ENCODE peak calls at places on chromosome 14, in ten cellular contexts. K is nephron progenitor cell, F is stomach, Q is A549, O is pancreas, C is astrocyte of the spinal cord, J is omental fat pad, E is body of pancreas, P is LNCaP clone FGC, L is HL-60. B is an unnamed sample.
A peak's percentile ranks its signal among the peaks of the same experiment; 100 is the strongest.

GRCh38 chr14:20622816-20623291 is 18.6 kb downstream of the OR6S1 start:
- DNase-seq in K (no peak), F (no peak), Q (no peak), O (no peak), C (no peak), J (no peak), E (no peak), P (no peak), L (no peak), B (no peak)

GRCh38 chr14:53946404-53947400 is 9.9 kb downstream of the BMP4 start:
- DNase-seq in K (peak; percentile 85), F (no peak), Q (no peak), O (no peak), C (peak; percentile 46), J (no peak), E (peak; percentile 32), P (no peak), L (no peak), B (peak; percentile 65)

GRCh38 chr14:93663317-93663716 is 125.0 kb downstream of the PRIMA1 start:
- DNase-seq in K (no peak), F (no peak), Q (no peak), O (no peak), C (no peak), J (no peak), E (no peak), P (no peak), L (no peak), B (no peak)

GRCh38 chr14:75875958-75876357 is 105.8 kb downstream of the TGFB3 start:
- DNase-seq in K (no peak), F (no peak), Q (no peak), O (no peak), C (no peak), J (no peak), E (no peak), P (no peak), L (no peak), B (no peak)

GRCh38 chr14:100296106-100296651 is 10.1 kb downstream of the SLC25A29 start:
- DNase-seq in K (no peak), F (no peak), Q (no peak), O (no peak), C (no peak), J (no peak), E (no peak), P (no peak), L (peak; percentile 62), B (no peak)

GRCh38 chr14:29601559-29602109 is 326.0 kb downstream of the PRKD1 start:
- DNase-seq in K (no peak), F (no peak), Q (no peak), O (no peak), C (no peak), J (no peak), E (no peak), P (no peak), L (no peak), B (no peak)

GRCh38 chr14:69269381-69269780 is 9.4 kb downstream of the GALNT16 start:
- DNase-seq in K (no peak), F (no peak), Q (no peak), O (no peak), C (no peak), J (no peak), E (no peak), P (no peak), L (no peak), B (no peak)

GRCh38 chr14:94038921-94039629 is 12.9 kb downstream of the OTUB2 start:
- DNase-seq in K (no peak), F (no peak), Q (no peak), O (no peak), C (no peak), J (no peak), E (no peak), P (no peak), L (no peak), B (no peak)

GRCh38 chr14:89924224-89924623 is 30.3 kb downstream of the EFCAB11 start:
- DNase-seq in K (no peak), F (no peak), Q (no peak), O (no peak), C (no peak), J (no peak), E (no peak), P (peak; percentile 47), L (no peak), B (no peak)

GRCh38 chr14:61925043-61925442 is 162.8 kb downstream of the SNAPC1 start:
- DNase-seq in K (no peak), F (no peak), Q (peak; percentile 22), O (no peak), C (peak; percentile 45), J (no peak), E (peak; percentile 39), P (no peak), L (no peak), B (peak; percentile 17)

GRCh38 chr14:61925732-61926445 is 163.7 kb downstream of the SNAPC1 start:
- DNase-seq in K (no peak), F (no peak), Q (no peak), O (no peak), C (peak; percentile 16), J (no peak), E (no peak), P (no peak), L (no peak), B (no peak)

GRCh38 chr14:61927015-61927414 is 164.8 kb downstream of the SNAPC1 start:
- DNase-seq in K (no peak), F (no peak), Q (no peak), O (no peak), C (peak; percentile 60), J (no peak), E (no peak), P (no peak), L (no peak), B (no peak)

GRCh38 chr14:61927521-61927920 is 165.3 kb downstream of the SNAPC1 start:
- DNase-seq in K (no peak), F (no peak), Q (peak; percentile 4), O (no peak), C (peak; percentile 63), J (no peak), E (no peak), P (no peak), L (no peak), B (no peak)

DNA sequence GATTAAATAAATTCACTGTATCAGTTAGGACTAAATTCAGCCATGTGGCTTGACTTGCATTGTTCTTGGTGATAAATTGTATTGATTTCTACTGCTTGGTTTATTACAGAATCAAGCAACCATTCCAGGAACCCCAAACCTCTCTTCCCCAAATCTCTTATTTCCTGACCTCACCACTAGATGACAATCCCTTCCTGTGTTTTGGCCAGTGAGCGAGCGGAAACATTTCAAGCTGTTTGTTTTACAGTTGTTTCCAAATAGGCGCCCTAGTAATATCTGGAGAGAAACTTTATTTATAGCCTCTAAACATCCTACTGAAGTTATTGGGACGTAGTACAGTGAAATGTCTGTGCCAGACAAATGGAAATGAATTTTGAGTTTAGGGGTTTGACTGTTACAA is 161.1 kb downstream of the SNAPC1 start:
- DNase-seq in K (no peak), F (no peak), Q (no peak), O (no peak), C (peak; percentile 7), J (no peak), E (peak; percentile 24), P (no peak), L (no peak), B (no peak)
- TF ChIP-seq CTCF in K (no peak), F (no peak), Q (no peak), O (peak; percentile 17), C (peak; percentile 35), J (no peak), E (peak; percentile 32), P (peak; percentile 63), L (no peak), B (no peak)

DNA sequence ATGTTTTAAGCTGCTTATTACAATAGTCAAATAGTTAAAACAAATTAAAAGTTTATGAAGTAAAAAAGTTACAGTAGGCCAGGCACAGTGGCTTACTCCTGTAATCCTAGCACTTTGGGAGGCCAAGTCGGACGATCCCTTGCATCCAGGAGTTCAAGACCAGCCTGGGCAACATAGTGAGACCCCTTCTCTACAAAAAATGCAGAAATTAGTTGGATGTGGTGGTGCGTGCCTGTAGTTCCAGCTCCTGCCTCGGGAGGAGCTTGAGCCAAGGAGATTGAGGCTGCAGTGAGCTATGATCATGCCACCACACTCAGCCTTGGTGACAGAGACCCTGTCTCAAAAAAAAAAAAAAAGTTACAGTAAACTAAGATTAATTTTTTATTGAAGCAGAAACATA is 142.6 kb downstream of the MIPOL1 start:
- DNase-seq in K (no peak), F (no peak), Q (peak; percentile 28), O (no peak), C (no peak), J (no peak), E (no peak), P (no peak), L (no peak), B (no peak)
- TF ChIP-seq CTCF in K (no peak), F (no peak), Q (no peak), O (no peak), C (no peak), J (no peak), E (no peak), P (no peak), L (no peak), B (no peak)

DNA sequence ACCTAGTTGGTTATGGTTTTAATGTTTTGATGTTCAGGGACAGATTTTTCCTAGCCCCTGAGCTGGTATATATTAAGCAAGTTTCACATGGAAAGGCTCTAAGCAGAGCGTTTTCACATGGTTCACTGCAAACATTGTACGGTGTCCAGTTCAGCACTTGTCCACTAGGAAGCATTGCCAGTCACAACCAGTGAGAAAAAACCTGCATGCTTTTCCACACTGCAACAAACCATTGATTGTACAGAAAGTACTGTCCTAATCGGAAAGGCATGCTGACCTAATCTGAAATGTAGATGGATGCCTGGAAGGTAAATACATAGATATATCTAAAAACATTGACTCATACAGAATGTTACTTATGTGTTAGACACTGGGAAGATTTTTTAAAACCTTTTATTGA is 25.0 kb upstream of the NPAS3 start:
- DNase-seq in K (no peak), F (no peak), Q (no peak), O (no peak), C (peak; percentile 39), J (no peak), E (peak; percentile 20), P (no peak), L (no peak), B (no peak)
- TF ChIP-seq CTCF in K (no peak), F (no peak), Q (no peak), O (peak; percentile 14), C (peak; percentile 49), J (no peak), E (peak; percentile 28), P (no peak), L (no peak), B (no peak)

DNA sequence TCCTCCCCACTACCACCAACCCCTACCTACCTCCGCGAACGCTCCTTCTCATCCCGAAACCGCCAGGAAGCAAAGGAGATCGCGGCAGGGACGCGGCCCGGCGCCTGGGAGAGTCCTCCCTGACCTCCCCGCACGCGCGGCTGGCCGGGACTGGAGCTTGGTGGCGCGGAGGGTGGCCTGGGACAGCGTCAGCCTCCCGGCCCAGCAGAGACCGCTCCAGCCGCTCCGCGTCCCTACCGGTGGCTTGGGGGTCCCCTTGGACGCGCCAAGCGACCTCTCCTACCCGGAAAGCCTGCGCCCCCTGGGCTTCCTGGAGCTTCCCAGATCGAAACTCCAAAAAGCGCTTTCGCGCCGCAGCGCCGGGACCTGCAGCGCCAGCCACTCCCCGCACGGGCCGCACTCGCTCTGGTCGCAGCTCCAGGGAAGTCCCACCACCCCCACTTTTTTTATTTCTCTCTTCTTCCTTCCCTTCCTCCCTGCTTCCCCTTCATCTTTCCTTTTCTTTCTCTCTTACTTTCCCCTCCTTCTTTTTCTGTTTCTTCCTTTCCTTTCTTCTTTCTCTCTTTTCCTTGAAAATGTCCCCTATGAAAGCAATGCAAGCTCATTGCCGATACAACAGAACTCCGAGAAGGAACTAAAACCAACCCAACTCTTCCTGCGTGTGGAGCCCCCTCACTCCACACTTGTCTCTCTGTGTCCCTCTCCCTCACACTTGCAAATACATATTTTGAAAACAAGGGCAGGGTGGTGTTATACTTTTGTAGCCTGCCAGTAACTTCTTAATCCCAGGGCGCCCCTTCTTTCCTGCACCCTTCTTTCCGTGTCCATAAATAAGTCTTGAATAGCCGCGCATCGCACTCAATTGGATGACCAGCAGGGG is 3.8 kb downstream of the DIO3 start:
- DNase-seq in K (peak; percentile 66), F (no peak), Q (peak; percentile 56), O (no peak), C (no peak), J (no peak), E (no peak), P (no peak), L (no peak), B (peak; percentile 30)
- TF ChIP-seq CTCF in K (no peak), F (no peak), Q (no peak), O (no peak), C (no peak), J (no peak), E (no peak), P (no peak), L (no peak), B (peak; percentile 21)

B was measured in endothelial cell.